ENCODE peak calls at places on chromosomes 11 and 22, in four cellular contexts. C, R, V and O are unnamed samples.

GRCh38 chr22:47408409-47408808 is 646.0 kb downstream of the TBC1D22A start:
- DNase-seq in C (no peak), R (no peak), V (no peak), O (no peak)

GRCh38 chr11:88555829-88556202 is 218.3 kb upstream of the CTSC start:
- DNase-seq in C (no peak), R (no peak), V (no peak), O (no peak)

GRCh38 chr22:39658367-39658766 is 87.8 kb downstream of the CACNA1I start:
- DNase-seq in C (no peak), R (no peak), V (no peak), O (peak; percentile 74)

GRCh38 chr11:96424693-96425092 is 34.9 kb downstream of the JRKL start:
- DNase-seq in C (no peak), R (no peak), V (peak; percentile 12), O (no peak)

GRCh38 chr22:29268511-29269229 is 602 bp downstream of the EWSR1 start:
- DNase-seq in C (peak; percentile 1), R (peak; percentile 79), V (peak; percentile 84), O (no peak)

GRCh38 chr11:105100206-105100605 is 39.4 kb downstream of the CARD18 start:
- DNase-seq in C (no peak), R (no peak), V (no peak), O (peak; percentile 79)

GRCh38 chr22:23772315-23773246 is at the start of gene MMP11:
- DNase-seq in C (no peak), R (peak; percentile 74), V (peak; percentile 33), O (peak; percentile 49)

GRCh38 chr22:45554040-45554406 is 51.3 kb downstream of the FBLN1 start:
- DNase-seq in C (no peak), R (no peak), V (no peak), O (no peak)

GRCh38 chr11:104127828-104128227 is 36.1 kb downstream of the PDGFD start:
- DNase-seq in C (no peak), R (no peak), V (no peak), O (no peak)

GRCh38 chr11:7677071-7677470 is 3.8 kb upstream of the CYB5R2 start:
- DNase-seq in C (no peak), R (no peak), V (no peak), O (no peak)

GRCh38 chr11:126592496-126593410 is 237.3 kb downstream of the ST3GAL4 start:
- DNase-seq in C (no peak), R (no peak), V (no peak), O (no peak)

GRCh38 chr22:38080468-38080846 is 3.5 kb downstream of the SLC16A8 start:
- DNase-seq in C (no peak), R (no peak), V (no peak), O (no peak)
- H3K27ac ChIP-seq in C (no peak overlapping the region), R (no peak overlapping the region), V (no peak overlapping the region), O (no peak overlapping the region)

GRCh38 chr11:128759168-128759567 is 65.3 kb downstream of the FLI1 start:
- DNase-seq in C (no peak), R (no peak), V (no peak), O (no peak)
- H3K4me1 ChIP-seq in C (no peaks in the 10 kb centered on the region), R (no peaks in the 10 kb centered on the region), V (peaks cover 7% of the 10 kb centered on the region), O (peaks cover 36% of the 10 kb centered on the region)

DNA sequence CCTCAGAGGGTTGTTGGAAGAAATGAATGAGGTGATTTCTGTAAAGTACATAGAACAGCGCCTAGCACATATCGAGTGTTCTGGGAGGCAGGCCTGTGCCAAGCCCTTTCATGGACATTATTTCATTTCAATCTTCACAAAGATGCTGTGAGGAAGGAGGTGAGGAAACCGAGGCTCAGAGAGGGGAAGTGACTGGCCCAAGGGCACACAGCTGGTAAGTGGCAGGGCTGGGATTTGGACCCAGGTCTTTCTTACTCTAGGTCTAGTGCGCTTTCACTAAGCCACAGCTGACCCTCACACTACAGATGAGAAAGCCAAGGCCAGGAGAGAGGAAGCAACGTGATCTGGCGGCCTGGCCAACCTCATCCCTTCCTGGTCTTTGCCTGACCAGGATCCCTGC is 2.0 kb downstream of the PELI3 start:
- DNase-seq in C (no peak), R (no peak), V (no peak), O (no peak)
- H3K4me3 ChIP-seq in C (no peak overlapping the region), R (no peak overlapping the region), V (no peak overlapping the region), O (no peak overlapping the region)

DNA sequence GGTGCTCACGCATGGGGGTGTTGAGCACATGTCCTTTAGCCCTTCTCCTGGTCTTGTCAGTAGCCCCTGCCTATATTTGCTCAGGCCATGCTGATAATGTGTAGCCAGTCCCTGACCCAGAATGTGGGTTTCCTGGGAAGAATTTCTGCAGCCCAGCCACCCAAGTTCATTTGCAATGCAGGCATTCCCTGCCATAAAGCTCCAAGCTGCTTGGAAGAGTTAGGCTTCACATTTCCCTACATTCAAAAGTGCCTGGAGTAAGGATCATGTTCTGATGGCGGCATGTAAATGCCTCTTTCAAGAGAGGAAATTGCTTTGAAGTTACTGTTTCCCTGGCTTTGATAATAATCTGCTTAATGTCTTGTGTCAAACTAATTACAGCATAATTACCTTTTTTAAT is 266.1 kb downstream of the MIAT start:
- DNase-seq in C (no peak), R (no peak), V (no peak), O (no peak)
- H3K27ac ChIP-seq in C (no peak overlapping the region), R (no peak overlapping the region), V (no peak overlapping the region), O (no peak overlapping the region)

DNA sequence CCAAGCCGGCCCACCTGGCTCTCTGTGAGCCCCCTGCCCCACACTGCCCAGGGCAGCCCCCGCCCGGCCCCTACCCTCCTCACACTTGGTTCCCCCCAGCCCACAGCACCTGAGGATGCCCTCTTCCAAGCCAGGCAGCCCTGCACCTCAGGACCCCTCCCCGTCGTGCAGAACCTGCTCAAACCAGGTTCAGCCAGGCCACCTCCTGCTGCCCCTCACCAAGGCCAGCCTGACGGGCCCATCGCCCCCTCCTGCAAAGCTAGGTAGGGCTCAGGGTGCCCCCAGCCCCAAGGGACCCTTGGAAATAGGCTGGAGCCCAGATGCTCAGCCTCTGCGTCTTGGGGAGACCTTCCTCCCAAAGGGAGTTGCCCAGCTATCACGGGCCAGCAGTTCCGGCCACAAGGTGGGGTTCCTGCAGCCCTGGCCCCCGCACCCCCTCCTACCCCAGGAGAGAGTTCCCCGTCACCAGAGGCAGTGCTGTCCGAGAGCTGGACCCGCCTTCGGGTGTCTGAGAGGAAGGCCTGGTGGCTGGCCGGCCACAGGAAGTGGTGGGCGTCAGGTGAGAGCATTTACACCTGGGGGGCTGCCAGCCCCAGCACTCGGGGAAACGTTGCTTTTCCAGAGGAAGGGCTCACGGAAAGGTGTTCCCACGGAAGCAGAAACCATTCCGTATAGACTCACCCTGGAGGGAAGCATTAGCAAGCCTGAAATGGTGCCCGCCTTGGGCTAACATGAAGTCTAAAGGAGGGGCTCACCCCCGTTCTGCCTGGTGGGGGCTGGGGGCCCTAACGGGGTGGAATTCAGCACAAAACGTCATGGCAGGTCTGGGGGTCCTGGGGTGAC is 3.2 kb upstream of the SYT8 start:
- DNase-seq in C (no peak), R (peak; percentile 22), V (no peak), O (no peak)
- H3K4me1 ChIP-seq in C (peaks cover 65% of the 10 kb centered on the region), R (no peaks in the 10 kb centered on the region), V (peaks cover 61% of the 10 kb centered on the region), O (peaks cover 5% of the 10 kb centered on the region)

DNA sequence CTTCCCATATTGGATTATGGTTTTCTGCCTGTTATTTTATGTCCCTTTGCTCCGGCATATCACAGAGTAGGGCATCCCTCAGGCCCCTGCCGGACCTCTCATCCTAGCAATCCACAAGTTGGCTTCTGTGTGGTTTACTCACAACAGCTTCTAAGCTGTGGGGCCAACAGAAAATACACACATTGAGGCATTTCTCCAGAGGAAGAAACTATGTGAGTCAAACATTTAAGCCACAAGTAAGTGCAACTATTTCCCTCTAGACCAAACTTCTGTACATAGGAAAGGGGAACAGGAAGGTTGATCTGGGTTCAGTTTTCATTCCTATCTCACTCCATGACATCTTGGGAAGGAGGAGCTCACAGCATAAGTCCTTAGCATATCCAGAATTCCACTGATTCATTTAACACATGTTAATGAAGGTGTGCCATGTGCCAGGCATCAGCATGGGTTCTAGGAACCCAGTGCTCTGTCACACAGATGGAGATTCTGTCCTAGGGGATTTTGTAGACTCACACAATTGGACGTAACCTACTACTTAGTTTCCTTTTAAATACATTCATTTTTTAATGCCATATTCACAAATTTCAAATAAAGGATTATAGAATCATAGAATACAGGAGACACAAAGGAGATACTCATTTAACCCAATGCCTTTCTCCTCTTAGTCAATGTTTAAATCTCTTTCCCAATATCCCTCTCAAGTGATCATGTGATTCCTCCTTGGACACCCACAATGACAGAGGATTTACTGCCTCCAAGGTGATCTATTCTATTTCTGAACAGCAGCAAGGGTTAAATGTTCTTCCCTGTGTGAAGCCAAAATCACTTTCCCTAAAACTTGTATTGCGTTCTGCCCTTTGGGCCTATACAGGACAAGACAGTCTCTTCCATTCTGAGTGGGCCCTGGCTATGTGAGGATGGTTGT is 73.0 kb upstream of the PICALM start:
- DNase-seq in C (no peak), R (no peak), V (no peak), O (no peak)
- H3K4me3 ChIP-seq in C (no peak overlapping the region), R (no peak overlapping the region), V (no peak overlapping the region), O (no peak overlapping the region)

GRCh38 chr11:134252539-134253188 is 488 bp downstream of the THYN1 start:
- DNase-seq in C (no peak), R (no peak), V (no peak), O (no peak)
- H3K27ac ChIP-seq in C (no peak overlapping the region), R (peak overlapping the region; percentile 71), V (no peak overlapping the region), O (peak overlapping the region; percentile 53)